ENCODE peak calls at places on chromosomes 7 and 10, in nine cellular contexts. U is A549, P is SK-N-SH, E is Panc1, S is HCT116, O is HepG2, M is GM23338, L is K562, W is HL-60. I is an unnamed sample.

GRCh38 chr7:45978010-45978681 is 57.1 kb upstream of the IGFBP3 start:
- DNase-seq in O (peak), E (peak), M (peak), W (no peak), S (peak), P (no peak), L (no peak), U (peak), I (peak)

GRCh38 chr10:45422862-45423659 is 49.0 kb downstream of the ALOX5 start:
- DNase-seq in P (no peak), E (no peak), M (no peak), W (no peak), L (no peak), U (no peak), O (no peak), S (no peak), I (no peak)

GRCh38 chr7:5248201-5248885 is 34.4 kb upstream of the SLC29A4 start:
- DNase-seq in E (no peak), U (no peak), P (no peak), O (no peak), M (no peak), L (peak), W (no peak), S (no peak), I (no peak)

GRCh38 chr7:94561841-94562514 is 52.4 kb downstream of the CASD1 start:
- DNase-seq in O (peak), L (no peak), W (no peak), P (no peak), M (no peak), U (no peak), S (no peak), E (no peak), I (no peak)

GRCh38 chr7:112654322-112655216 is 135.6 kb downstream of the TMEM168 start:
- DNase-seq in L (no peak), O (no peak), U (no peak), S (no peak), M (no peak), E (no peak), P (no peak), W (no peak), I (no peak)

GRCh38 chr7:64407148-64407547 is 93.4 kb downstream of the ZNF736 start:
- DNase-seq in L (no peak), P (no peak), O (no peak), W (no peak), S (no peak), U (no peak), E (no peak), M (no peak), I (no peak)

GRCh38 chr7:158188676-158189075 is 398.9 kb downstream of the PTPRN2 start:
- DNase-seq in M (no peak), S (no peak), P (no peak), O (no peak), L (peak), W (no peak), U (no peak), E (no peak), I (no peak)

GRCh38 chr10:3323865-3324498 is 151.4 kb upstream of the PITRM1 start:
- DNase-seq in M (no peak), U (no peak), E (no peak), S (no peak), O (no peak), P (peak), W (no peak), L (no peak), I (no peak)

GRCh38 chr7:98254951-98255610 is 3.0 kb upstream of the TECPR1 start:
- DNase-seq in E (no peak), O (no peak), M (no peak), W (no peak), U (no peak), P (no peak), L (no peak), S (no peak), I (no peak)

GRCh38 chr10:5465976-5466450 is 33.4 kb downstream of the CALML5 start:
- DNase-seq in M (peak), W (no peak), E (no peak), S (no peak), O (no peak), L (no peak), P (no peak), U (no peak), I (no peak)

GRCh38 chr10:6211341-6212265 is 8.9 kb downstream of the PFKFB3 start:
- DNase-seq in L (no peak), U (peak), P (peak), S (no peak), M (peak), O (no peak), W (no peak), E (no peak), I (no peak)

GRCh38 chr7:139452948-139453672 is 30.4 kb downstream of the KLRG2 start:
- DNase-seq in M (peak), U (no peak), O (no peak), S (no peak), W (no peak), L (no peak), E (no peak), P (no peak), I (no peak)

GRCh38 chr7:132557489-132558044 is 18.7 kb downstream of the PLXNA4 start:
- DNase-seq in L (no peak), O (no peak), P (no peak), S (no peak), U (peak), W (peak), M (peak), E (no peak), I (no peak)

GRCh38 chr7:157703131-157703530 is 366.3 kb downstream of the DNAJB6 start:
- DNase-seq in W (no peak), P (peak), L (no peak), M (no peak), E (no peak), S (no peak), O (no peak), U (no peak), I (no peak)

GRCh38 chr10:14429043-14429713 is 98.5 kb upstream of the FRMD4A start:
- DNase-seq in E (no peak), U (no peak), P (no peak), O (no peak), M (peak), S (no peak), L (no peak), W (no peak), I (no peak)

DNA sequence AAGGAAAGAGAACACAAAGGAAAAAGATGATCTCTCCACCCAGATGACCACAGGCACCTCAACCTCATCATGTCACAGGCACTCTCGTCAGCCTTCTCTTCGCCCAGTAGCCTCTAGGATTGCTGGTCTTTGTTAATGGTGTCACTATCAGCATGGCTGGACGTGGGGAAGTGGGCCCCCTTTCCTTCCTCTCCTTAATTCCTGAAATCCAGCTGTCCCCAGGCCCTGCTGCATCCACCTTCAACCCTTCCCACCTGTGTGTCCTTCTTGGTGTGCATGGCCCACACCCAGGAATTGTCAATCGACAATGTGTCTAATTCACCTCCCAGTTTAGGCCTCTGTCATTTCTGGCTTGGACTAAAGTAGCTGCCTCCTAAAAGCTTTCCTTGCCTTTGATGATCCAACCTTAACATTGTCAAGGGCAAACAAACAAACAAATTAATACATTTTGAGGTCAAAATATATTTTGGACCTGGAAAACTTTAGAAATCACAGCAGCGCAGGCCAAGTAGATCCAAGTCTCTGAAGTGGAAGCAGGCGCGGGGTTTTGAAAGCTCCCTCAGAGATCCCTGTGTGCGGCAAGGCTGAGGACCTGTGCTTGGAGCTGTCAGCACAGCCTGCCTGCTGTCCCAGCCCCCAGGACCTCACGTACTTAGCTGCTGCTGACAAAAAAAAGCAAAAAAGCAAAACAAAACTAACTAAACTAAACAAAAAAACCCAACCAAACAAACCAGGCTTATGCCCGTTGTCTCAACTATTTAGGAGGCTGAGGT is 193.3 kb upstream of the LYZL2 start:
- DNase-seq in U (no peak), S (no peak), L (no peak), E (no peak), P (no peak), M (no peak), O (no peak), W (no peak), I (no peak)
- TF ChIP-seq REST in U (no peak), S (no peak), L (no peak), E (no peak), P (no peak), M (no peak), O (no peak), W (no peak), I (no peak)

DNA sequence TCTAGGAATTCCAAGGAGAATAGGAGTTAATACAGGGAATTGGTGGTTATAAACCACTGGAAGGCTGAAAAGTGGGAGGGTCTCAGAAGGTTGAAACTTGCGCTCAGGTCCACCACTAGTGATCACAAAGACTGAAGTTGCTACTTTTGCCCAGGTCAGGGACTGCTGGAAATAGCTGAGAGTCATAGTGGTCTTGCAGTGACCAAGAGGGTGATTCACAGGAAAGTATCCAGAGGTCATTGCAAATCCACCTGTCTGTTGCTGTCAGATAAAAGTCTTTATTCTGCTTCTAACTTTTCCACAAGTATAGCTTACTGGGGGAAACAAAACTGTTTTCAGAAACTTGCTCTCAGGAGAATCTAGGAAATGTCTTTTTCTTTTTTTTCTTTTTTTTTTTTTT is 211.5 kb upstream of the PRSS1 start:
- DNase-seq in W (no peak), S (no peak), P (no peak), L (no peak), E (no peak), M (no peak), U (no peak), O (no peak), I (no peak)
- TF ChIP-seq REST in W (no peak), S (no peak), P (no peak), L (no peak), E (no peak), M (no peak), U (no peak), O (no peak), I (no peak)

GRCh38 chr10:49751216-49751615 is 10.9 kb downstream of the OGDHL start:
- DNase-seq in U (no peak), M (no peak), P (peak), S (no peak), O (no peak), E (no peak), W (no peak), L (peak), I (no peak)
- TF ChIP-seq REST in U (no peak), M (no peak), P (no peak), S (no peak), O (no peak), E (no peak), W (no peak), L (no peak), I (no peak)

DNA sequence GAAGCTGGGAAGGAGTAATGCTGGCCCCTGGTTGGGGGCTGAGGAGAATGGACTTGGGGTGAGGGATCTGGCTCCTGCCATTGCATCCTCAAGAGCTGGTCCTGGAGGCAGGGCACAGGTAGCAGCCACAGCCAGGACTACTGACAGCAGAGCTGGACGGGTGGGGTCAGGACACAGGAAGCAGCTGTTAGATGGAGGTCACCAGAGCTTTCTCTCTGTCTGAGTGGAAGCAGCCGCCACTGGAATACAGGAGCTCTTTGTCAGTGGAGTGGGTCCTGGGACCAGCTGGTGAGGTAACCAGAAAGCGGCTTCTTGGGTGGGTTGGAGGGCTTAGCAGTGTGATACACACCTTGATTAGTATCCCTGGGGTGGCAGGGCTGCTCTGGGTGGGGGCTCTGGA is 58.1 kb upstream of the AQP1 start:
- DNase-seq in E (no peak), S (no peak), L (no peak), U (no peak), W (no peak), O (no peak), M (no peak), P (no peak), I (no peak)
- TF ChIP-seq REST in E (no peak), S (no peak), L (no peak), U (no peak), W (no peak), O (no peak), M (no peak), P (no peak), I (no peak)

DNA sequence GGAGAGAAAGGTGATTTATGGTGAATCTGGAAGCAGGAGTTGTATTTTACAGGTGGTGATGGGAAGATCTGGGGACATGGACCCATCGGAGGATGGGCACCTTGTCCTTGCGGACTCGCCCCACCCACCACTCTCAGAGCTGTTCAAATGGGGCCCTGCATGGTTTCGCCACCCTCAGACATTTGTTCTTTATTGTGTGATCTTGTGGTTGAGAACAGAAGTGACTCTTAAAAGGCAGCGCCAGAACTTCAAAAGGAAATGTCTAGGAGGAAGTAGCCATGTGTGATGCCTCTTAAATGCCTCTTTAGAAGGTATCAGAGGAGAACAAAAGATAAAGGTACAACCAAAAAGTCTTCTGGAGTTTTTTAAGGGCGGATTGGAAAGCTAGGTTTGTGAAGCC is 205.7 kb downstream of the KIAA1217 start:
- DNase-seq in E (no peak), U (no peak), M (no peak), W (no peak), L (no peak), S (no peak), O (no peak), P (no peak), I (no peak)
- TF ChIP-seq REST in E (no peak), U (no peak), M (no peak), W (no peak), L (no peak), S (no peak), O (no peak), P (no peak), I (no peak)

GRCh38 chr10:48464121-48464870 is 140.6 kb downstream of the ARHGAP22 start:
- DNase-seq in E (no peak), W (no peak), O (no peak), L (no peak), U (no peak), P (no peak), S (no peak), M (no peak), I (no peak)

GRCh38 chr10:48464871-48465736 is 139.8 kb downstream of the ARHGAP22 start:
- DNase-seq in O (no peak), E (no peak), S (no peak), W (no peak), M (peak), U (no peak), P (peak), L (no peak), I (no peak)

GRCh38 chr10:48462482-48463020 is 142.3 kb downstream of the ARHGAP22 start:
- DNase-seq in W (no peak), S (no peak), U (no peak), M (no peak), P (no peak), O (no peak), L (no peak), E (no peak), I (no peak)

GRCh38 chr10:48461623-48462481 is 143.0 kb downstream of the ARHGAP22 start:
- DNase-seq in U (no peak), P (no peak), L (no peak), S (no peak), W (no peak), M (no peak), O (no peak), E (no peak), I (no peak)

DNA sequence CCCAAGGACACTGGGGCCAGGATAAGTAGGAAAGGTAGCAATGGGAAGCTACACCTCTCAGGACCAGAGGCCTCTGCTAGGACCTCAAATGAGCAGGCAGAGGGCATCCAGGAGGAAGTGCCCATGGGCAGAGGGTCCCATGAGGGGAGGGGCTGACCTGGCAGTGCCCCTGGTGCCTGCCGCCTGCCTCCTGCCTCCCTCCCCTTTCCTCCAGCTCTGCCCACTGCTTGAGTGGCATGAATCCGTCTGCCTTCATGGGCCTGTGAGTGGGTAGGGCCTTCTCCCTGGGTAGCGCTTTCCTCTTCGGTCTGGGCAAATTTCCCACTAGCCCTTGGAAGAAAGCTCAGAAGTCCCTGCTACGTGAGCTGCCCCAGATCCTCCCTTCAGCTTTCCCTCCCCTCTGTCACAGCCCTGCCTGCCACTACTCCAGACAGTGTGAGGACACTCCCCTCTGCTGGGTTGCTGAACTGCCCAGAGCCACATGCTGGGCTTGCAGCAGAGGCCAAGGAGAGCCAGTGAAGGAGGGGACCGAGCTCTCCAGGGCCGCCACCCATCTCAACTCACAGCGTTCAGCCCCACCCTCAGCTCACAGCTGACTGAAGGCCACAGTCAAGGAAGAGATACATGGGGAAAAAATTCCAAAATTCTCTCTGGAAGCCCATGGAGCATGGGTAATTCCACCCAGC is 141.4 kb downstream of the ARHGAP22 start:
- DNase-seq in L (peak), O (no peak), M (no peak), S (no peak), U (no peak), W (no peak), E (no peak), P (peak), I (no peak)
- TF ChIP-seq REST in L (peak), O (no peak), M (no peak), S (no peak), U (no peak), W (no peak), E (no peak), P (no peak), I (no peak)